ENCODE peak calls at places on chromosomes 1 and 21, in six cellular contexts. W, T, S, U, R and C are unnamed samples.

GRCh38 chr1:226739696-226740065 is 599 bp upstream of the ITPKB start:
- DNase-seq in W (no peak), T (no peak), S (no peak), U (no peak), R (no peak), C (no peak)

GRCh38 chr1:47624531-47624930 is 186.7 kb downstream of the FOXD2 start:
- DNase-seq in W (no peak), T (no peak), S (peak), U (peak), R (no peak), C (no peak)

GRCh38 chr1:165152109-165152508 is 204.4 kb downstream of the LMX1A start:
- DNase-seq in W (no peak), T (no peak), S (no peak), U (no peak), R (no peak), C (no peak)

GRCh38 chr1:197692965-197693364 is 82.3 kb downstream of the DENND1B start:
- DNase-seq in W (peak), T (peak), S (no peak), U (no peak), R (peak), C (peak)

GRCh38 chr1:6275826-6276764 is 15.2 kb upstream of the GPR153 start:
- DNase-seq in W (peak), T (peak), S (no peak), U (no peak), R (peak), C (peak)

GRCh38 chr1:204493882-204494280 is 724 bp downstream of the PIK3C2B start:
- DNase-seq in W (peak), T (peak), S (peak), U (peak), R (no peak), C (no peak)

GRCh38 chr1:180343931-180344406 is 113.9 kb downstream of the LHX4 start:
- DNase-seq in W (peak), T (peak), S (peak), U (no peak), R (peak), C (peak)

GRCh38 chr1:195376190-195376589 is 1232.0 kb downstream of the KCNT2 start:
- DNase-seq in W (peak), T (peak), S (no peak), U (no peak), R (no peak), C (no peak)

GRCh38 chr1:43936470-43937151 is 3.0 kb downstream of the ARTN start:
- DNase-seq in W (no peak), T (peak), S (peak), U (peak), R (peak), C (no peak)

GRCh38 chr1:200154069-200154767 is 126.7 kb downstream of the NR5A2 start:
- DNase-seq in W (no peak), T (peak), S (no peak), U (no peak), R (no peak), C (no peak)

GRCh38 chr1:153238536-153238935 is 21.0 kb upstream of the LORICRIN start:
- DNase-seq in W (no peak), T (no peak), S (no peak), U (peak), R (no peak), C (no peak)

GRCh38 chr1:160911441-160911840 is 26.5 kb upstream of the ITLN1 start:
- DNase-seq in W (no peak), T (peak), S (peak), U (peak), R (peak), C (no peak)

GRCh38 chr1:221913351-221913750 is 171.5 kb upstream of the DUSP10 start:
- DNase-seq in W (peak), T (peak), S (no peak), U (no peak), R (peak), C (no peak)

GRCh38 chr21:39217356-39218081 is 34.3 kb upstream of the PSMG1 start:
- DNase-seq in W (no peak), T (no peak), S (no peak), U (no peak), R (no peak), C (no peak)

GRCh38 chr1:157081717-157082116 is 17.9 kb downstream of the ETV3L start:
- DNase-seq in W (no peak), T (no peak), S (no peak), U (no peak), R (no peak), C (no peak)

GRCh38 chr1:206679738-206680211 is 4.9 kb upstream of the MAPKAPK2 start:
- DNase-seq in W (no peak), T (no peak), S (no peak), U (no peak), R (no peak), C (no peak)

GRCh38 chr1:150813028-150813707 is 5.1 kb upstream of the CTSK start:
- DNase-seq in W (peak), T (peak), S (peak), U (peak), R (peak), C (peak)

GRCh38 chr1:211920141-211920572 is 89.6 kb upstream of the LPGAT1 start:
- DNase-seq in W (peak), T (peak), S (peak), U (no peak), R (peak), C (peak)

DNA sequence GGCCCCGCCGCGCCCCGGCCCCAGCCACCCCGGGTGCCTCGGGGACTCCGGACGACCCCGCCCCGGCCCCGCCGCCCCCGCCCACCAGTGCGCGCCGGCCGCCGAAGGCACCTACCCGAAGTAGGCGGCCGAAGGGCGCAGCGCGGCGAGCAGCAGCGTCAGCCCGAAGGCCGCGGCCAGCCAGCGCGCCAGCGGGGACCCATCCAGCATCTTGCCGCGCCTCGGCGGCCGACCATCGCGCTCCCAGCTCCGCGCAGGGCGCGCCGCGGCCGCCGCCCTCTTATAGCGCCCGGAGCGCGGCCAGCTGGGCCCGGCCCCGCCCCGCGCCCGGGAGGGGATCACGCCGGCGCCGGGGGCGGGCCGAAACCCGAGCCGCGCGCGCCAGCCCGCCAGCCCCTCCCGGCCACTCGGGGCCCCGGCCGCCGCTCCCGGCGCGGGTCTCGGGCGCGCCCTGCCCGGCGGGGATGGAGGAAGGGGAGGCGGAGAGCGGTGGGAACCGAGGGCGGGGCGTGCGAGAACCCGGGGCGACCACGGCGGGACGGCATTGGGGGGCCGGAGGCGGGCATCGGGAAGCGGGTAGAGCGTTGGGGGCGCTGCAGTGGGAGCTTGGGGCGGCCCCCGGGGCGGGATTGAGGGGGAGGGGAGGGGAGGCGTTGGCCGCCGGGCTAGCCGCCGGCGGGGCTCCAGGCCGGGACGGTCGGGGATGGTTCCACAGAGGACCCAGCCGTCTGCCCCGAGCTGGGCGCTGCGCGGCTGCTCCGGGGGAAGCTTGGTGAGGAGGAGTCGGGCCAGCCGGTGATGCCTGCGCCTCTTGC is at the start of gene WNT9A:
- DNase-seq in W (peak), T (peak), S (peak), U (peak), R (peak), C (peak)
- H3K4me3 ChIP-seq in W (peak), T (peak), S (peak), U (peak), R (peak), C (peak)

GRCh38 chr1:27527857-27528700 is 38.1 kb upstream of the WASF2 start:
- DNase-seq in W (no peak), T (no peak), S (peak), U (peak), R (no peak), C (no peak)
- TF ChIP-seq CTCF in W (no peak), T (no peak), S (no peak), U (no peak), R (no peak), C (no peak)

GRCh38 chr1:984476-984814 is 2.6 kb upstream of the PERM1 start:
- DNase-seq in W (no peak), T (no peak), S (no peak), U (no peak), R (no peak), C (no peak)
- H3K4me3 ChIP-seq in W (no peak), T (no peak), S (peak), U (no peak), R (peak), C (no peak)

GRCh38 chr1:183353597-183353996 is 64.6 kb downstream of the NMNAT2 start:
- DNase-seq in W (no peak), T (no peak), S (no peak), U (no peak), R (no peak), C (no peak)
- TF ChIP-seq CTCF in W (no peak), T (no peak), S (no peak), U (no peak), R (no peak), C (no peak)

GRCh38 chr1:228379165-228379460 is 27.5 kb downstream of the TRIM11 start:
- DNase-seq in W (peak), T (no peak), S (no peak), U (no peak), R (peak), C (peak)
- H3K4me3 ChIP-seq in W (peak), T (peak), S (peak), U (no peak), R (peak), C (peak)

GRCh38 chr1:29695809-29696208 is 459.5 kb downstream of the PTPRU start:
- DNase-seq in W (no peak), T (no peak), S (no peak), U (no peak), R (no peak), C (no peak)

GRCh38 chr1:29696656-29697390 is 460.5 kb downstream of the PTPRU start:
- DNase-seq in W (no peak), T (no peak), S (no peak), U (no peak), R (no peak), C (no peak)

GRCh38 chr1:29697391-29697780 is 461.1 kb downstream of the PTPRU start:
- DNase-seq in W (no peak), T (no peak), S (no peak), U (no peak), R (no peak), C (no peak)

GRCh38 chr1:29698626-29699025 is 462.3 kb downstream of the PTPRU start:
- DNase-seq in W (no peak), T (no peak), S (no peak), U (no peak), R (no peak), C (no peak)

GRCh38 chr1:29698033-29698432 is 461.7 kb downstream of the PTPRU start:
- DNase-seq in W (peak), T (peak), S (no peak), U (peak), R (peak), C (peak)
- TF ChIP-seq CTCF in W (peak), T (peak), S (no peak), U (peak), R (peak), C (peak)

DNA sequence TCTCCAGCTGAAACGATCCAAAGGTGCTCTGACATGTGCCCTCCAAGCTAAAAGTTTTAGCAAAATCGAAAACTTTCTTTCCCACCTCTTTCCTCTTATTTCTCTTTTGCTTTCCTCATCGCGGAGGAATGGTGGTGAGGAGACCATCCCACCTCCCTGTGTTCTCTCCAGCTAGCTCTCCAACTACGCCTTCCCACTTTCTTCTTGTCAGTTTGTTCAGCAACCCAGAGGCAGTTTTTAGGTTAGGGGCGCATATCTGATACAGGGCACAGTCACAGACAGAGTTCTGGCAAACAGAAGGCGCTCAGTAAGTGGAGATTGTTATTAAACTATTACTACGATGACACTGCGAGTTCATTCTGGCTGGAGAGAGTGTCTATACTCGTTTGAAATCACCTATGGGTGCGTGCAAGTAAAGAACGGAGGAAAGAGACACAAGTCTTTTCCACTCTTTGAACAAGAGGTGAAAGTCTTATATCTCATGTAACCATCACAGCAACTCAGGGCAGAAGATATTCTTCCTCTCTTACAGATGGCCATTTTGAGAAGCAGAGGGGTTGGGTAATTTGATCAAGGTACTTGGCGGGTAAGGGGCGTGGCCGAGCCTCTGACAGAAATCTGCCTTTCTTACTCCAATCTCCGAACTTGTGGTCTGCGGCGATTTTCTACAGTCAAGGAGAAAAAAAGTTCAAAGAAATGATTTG is 13.9 kb downstream of the HLX start:
- DNase-seq in W (no peak), T (no peak), S (no peak), U (no peak), R (no peak), C (no peak)
- H3K4me3 ChIP-seq in W (no peak), T (no peak), S (peak), U (no peak), R (no peak), C (no peak)

GRCh38 chr1:31640179-31640578 is 4.5 kb downstream of the PEF1 start:
- DNase-seq in W (no peak), T (no peak), S (no peak), U (no peak), R (no peak), C (no peak)
- TF ChIP-seq CTCF in W (peak), T (no peak), S (no peak), U (no peak), R (no peak), C (no peak)